ENCODE peak calls at places on chromosomes 3 and 15, in eight cellular contexts. T is tibial nerve, A is heart left ventricle, Z is transverse colon, C is HCT116, S is IMR-90, N is body of pancreas, V is H1. O is an unnamed sample.

GRCh38 chr3:44504566-44504965 is 27.1 kb upstream of the ZNF445 start:
- DNase-seq in V (no peak), N (no peak), S (no peak), C (no peak), A (no peak), Z (no peak), T (no peak), O (no peak)

GRCh38 chr15:25093455-25094029 is 138.8 kb downstream of the SNRPN start:
- DNase-seq in N (no peak), C (no peak), A (no peak), Z (no peak), S (no peak), V (no peak), T (no peak), O (no peak)

GRCh38 chr3:7581831-7582230 is 720.9 kb downstream of the GRM7 start:
- DNase-seq in C (no peak), T (no peak), A (no peak), S (no peak), Z (no peak), N (no peak), V (no peak), O (no peak)

GRCh38 chr3:14124223-14124614 is 451 bp downstream of the CHCHD4 start:
- DNase-seq in Z (peak), T (peak), V (no peak), S (no peak), A (peak), N (peak), C (no peak), O (peak)

GRCh38 chr15:64150236-64150578 is 1.3 kb upstream of the SNX22 start:
- DNase-seq in V (no peak), A (no peak), C (no peak), T (no peak), Z (no peak), N (no peak), S (no peak), O (peak)

GRCh38 chr3:126883241-126883640 is 99.7 kb upstream of the PLXNA1 start:
- DNase-seq in A (no peak), C (no peak), N (no peak), V (no peak), Z (no peak), S (peak), T (no peak), O (no peak)

GRCh38 chr15:60720493-60721231 is 241.7 kb upstream of the ICE2 start:
- DNase-seq in A (no peak), C (no peak), V (no peak), Z (no peak), N (no peak), S (no peak), T (no peak), O (no peak)

GRCh38 chr15:43881944-43882343 is 55.1 kb downstream of the WDR76 start:
- DNase-seq in Z (no peak), A (no peak), S (no peak), C (no peak), V (no peak), N (peak), T (no peak), O (no peak)

GRCh38 chr3:105429034-105429762 is 62.5 kb downstream of the ALCAM start:
- DNase-seq in C (no peak), N (no peak), S (peak), T (no peak), Z (no peak), A (no peak), V (no peak), O (no peak)

GRCh38 chr3:63933459-63933858 is 21.3 kb upstream of the SCAANT1 start:
- DNase-seq in V (no peak), C (no peak), S (no peak), A (no peak), Z (no peak), N (no peak), T (no peak), O (no peak)

GRCh38 chr3:193783166-193783896 is 190.3 kb downstream of the OPA1 start:
- DNase-seq in A (no peak), T (no peak), V (no peak), C (no peak), S (no peak), Z (no peak), N (no peak), O (no peak)

GRCh38 chr15:59274126-59274970 is 67.7 kb downstream of the LDHAL6B start:
- DNase-seq in T (no peak), C (no peak), N (no peak), Z (no peak), V (no peak), S (peak), A (no peak), O (no peak)

GRCh38 chr15:68667800-68668625 is 89.2 kb downstream of the CORO2B start:
- DNase-seq in S (no peak), T (no peak), A (no peak), C (no peak), N (no peak), Z (no peak), V (no peak), O (no peak)

GRCh38 chr15:33008284-33009011 is 186.1 kb downstream of the FMN1 start:
- DNase-seq in S (peak), V (no peak), C (no peak), A (no peak), N (no peak), Z (no peak), T (no peak), O (no peak)

GRCh38 chr3:182668541-182668940 is 124.8 kb upstream of the ATP11B start:
- DNase-seq in S (no peak), Z (no peak), T (no peak), N (no peak), A (no peak), C (no peak), V (no peak), O (no peak)

GRCh38 chr3:27556854-27557253 is 72.7 kb upstream of the SLC4A7 start:
- DNase-seq in V (no peak), A (no peak), Z (no peak), C (no peak), N (no peak), T (no peak), S (peak), O (no peak)

GRCh38 chr3:52704611-52705437 is 767 bp downstream of the GLT8D1 start:
- DNase-seq in V (no peak), S (peak), Z (no peak), C (no peak), N (no peak), A (no peak), T (peak), O (no peak)

GRCh38 chr15:70995383-70995965 is 102.8 kb downstream of the LRRC49 start:
- DNase-seq in V (no peak), C (no peak), N (no peak), A (no peak), T (no peak), Z (no peak), S (no peak), O (no peak)

GRCh38 chr3:64685800-64686445 is 1.9 kb downstream of the ADAMTS9 start:
- DNase-seq in A (peak), V (no peak), S (peak), N (peak), Z (peak), C (peak), T (peak), O (peak)

GRCh38 chr3:45056608-45057301 is 30.7 kb downstream of the CLEC3B start:
- DNase-seq in Z (no peak), C (no peak), N (no peak), T (no peak), V (no peak), A (no peak), S (no peak), O (no peak)

GRCh38 chr3:120137548-120137947 is 43.3 kb upstream of the GSK3B start:
- DNase-seq in Z (no peak), V (no peak), T (no peak), C (no peak), A (no peak), S (no peak), N (no peak), O (no peak)

GRCh38 chr3:30098656-30099454 is 507.5 kb upstream of the TGFBR2 start:
- DNase-seq in A (no peak), C (peak), T (no peak), Z (no peak), V (no peak), S (peak), N (no peak), O (no peak)

GRCh38 chr3:105715372-105715771 is 153.4 kb downstream of the CBLB start:
- DNase-seq in A (no peak), V (no peak), Z (no peak), N (no peak), C (no peak), T (no peak), S (peak), O (no peak)

GRCh38 chr3:183650554-183650953 is 15.1 kb downstream of the KLHL24 start:
- DNase-seq in A (no peak), N (no peak), S (peak), T (no peak), C (no peak), Z (no peak), V (no peak), O (no peak)

GRCh38 chr3:188026191-188026968 is 127.6 kb upstream of the LPP start:
- DNase-seq in S (no peak), C (no peak), Z (no peak), A (no peak), N (peak), V (no peak), T (no peak), O (no peak)

GRCh38 chr3:42802876-42803799 is 1.2 kb downstream of the HIGD1A start:
- DNase-seq in N (peak), V (no peak), Z (no peak), A (no peak), C (no peak), T (no peak), S (peak), O (no peak)

GRCh38 chr3:150733373-150733935 is 29.5 kb downstream of the SIAH2 start:
- DNase-seq in T (no peak), V (no peak), N (no peak), C (no peak), S (no peak), Z (no peak), A (no peak), O (no peak)

GRCh38 chr15:90531147-90531546 is 1.4 kb downstream of the CRTC3 start:
- DNase-seq in Z (no peak), N (no peak), A (no peak), V (no peak), C (no peak), S (no peak), T (no peak), O (no peak)

GRCh38 chr3:176796371-176796770 is 400.9 kb downstream of the TBL1XR1 start:
- DNase-seq in S (peak), N (no peak), V (no peak), Z (no peak), C (no peak), T (no peak), A (no peak), O (no peak)

GRCh38 chr15:66907826-66908502 is 157.4 kb upstream of the SMAD3 start:
- DNase-seq in C (no peak), T (peak), S (peak), N (no peak), Z (peak), V (no peak), A (peak), O (no peak)

GRCh38 chr3:16338124-16338523 is 73.1 kb downstream of the OXNAD1 start:
- DNase-seq in C (no peak), S (no peak), Z (peak), A (no peak), V (no peak), T (no peak), N (no peak), O (no peak)

GRCh38 chr3:104610730-104611652 is 755.7 kb upstream of the ALCAM start:
- DNase-seq in T (no peak), A (no peak), N (peak), Z (no peak), S (no peak), C (no peak), V (no peak), O (no peak)

GRCh38 chr3:36362216-36362615 is 18.1 kb upstream of the STAC start:
- DNase-seq in Z (no peak), V (no peak), A (no peak), S (no peak), T (no peak), C (no peak), N (no peak), O (no peak)

GRCh38 chr3:58884457-58884856 is 165.4 kb downstream of the CFAP20DC start:
- DNase-seq in Z (no peak), A (no peak), S (no peak), N (no peak), V (no peak), C (no peak), T (no peak), O (no peak)

GRCh38 chr3:143348486-143349327 is 229.1 kb downstream of the CHST2 start:
- DNase-seq in V (no peak), C (no peak), N (no peak), A (no peak), T (no peak), S (no peak), Z (no peak), O (no peak)

GRCh38 chr3:181316481-181316880 is 326.9 kb upstream of the DNAJC19 start:
- DNase-seq in T (no peak), C (no peak), A (no peak), V (no peak), S (peak), N (no peak), Z (no peak), O (no peak)

GRCh38 chr3:132417695-132418520 is 606 bp downstream of the DNAJC13 start:
- DNase-seq in S (peak), T (peak), V (no peak), C (no peak), N (peak), A (peak), Z (peak), O (no peak)

GRCh38 chr3:136276049-136276755 is 26.1 kb downstream of the PCCB start:
- DNase-seq in Z (no peak), T (no peak), V (no peak), A (no peak), N (no peak), S (no peak), C (no peak), O (no peak)

GRCh38 chr3:46553154-46553553 is 12.9 kb downstream of the LRRC2 start:
- DNase-seq in T (no peak), A (no peak), C (no peak), Z (no peak), V (no peak), N (no peak), S (peak), O (no peak)
- H3K27ac ChIP-seq in T (no peak), A (no peak), C (no peak), Z (no peak), V (no peak), N (no peak), S (peak), O (no peak)

DNA sequence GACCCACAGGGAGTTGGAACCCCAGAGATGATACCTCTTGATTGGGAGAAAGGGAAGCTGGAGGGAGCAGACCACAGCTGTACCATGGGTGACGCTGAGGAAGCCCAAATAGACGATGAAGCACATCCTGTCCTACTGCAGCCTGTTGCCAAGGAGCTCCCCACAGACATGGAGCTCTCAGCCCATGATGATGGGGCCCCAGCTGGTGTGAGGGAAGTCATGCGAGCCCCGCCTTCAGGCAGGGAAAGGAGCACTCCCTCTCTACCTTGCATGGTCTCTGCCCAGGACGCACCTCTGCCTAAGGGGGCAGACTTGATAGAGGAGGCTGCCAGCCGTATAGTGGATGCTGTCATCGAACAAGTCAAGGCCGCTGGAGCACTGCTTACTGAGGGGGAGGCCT is 201.1 kb downstream of the AKAP13 start:
- DNase-seq in Z (peak), C (no peak), V (no peak), S (no peak), N (peak), A (peak), T (peak), O (no peak)
- TF ChIP-seq POLR2A in Z (no peak), C (no peak), V (no peak), S (no peak), N (no peak), A (no peak), T (no peak), O (no peak)

GRCh38 chr3:161818106-161818505 is 321.5 kb downstream of the OTOL1 start:
- DNase-seq in T (no peak), V (no peak), A (no peak), N (no peak), Z (no peak), S (no peak), C (no peak), O (no peak)
- H3K27ac ChIP-seq in T (no peak), V (no peak), A (no peak), N (no peak), Z (no peak), S (no peak), C (no peak), O (no peak)

GRCh38 chr15:96355561-96356129 is 25.1 kb downstream of the NR2F2 start:
- DNase-seq in V (no peak), A (no peak), N (no peak), S (no peak), T (no peak), C (no peak), Z (no peak), O (peak)

GRCh38 chr15:96353378-96353930 is 23.0 kb downstream of the NR2F2 start:
- DNase-seq in V (no peak), S (no peak), N (no peak), T (no peak), Z (no peak), A (no peak), C (no peak), O (no peak)

GRCh38 chr15:96352594-96353377 is 22.3 kb downstream of the NR2F2 start:
- DNase-seq in S (peak), C (no peak), N (no peak), T (no peak), A (no peak), Z (no peak), V (no peak), O (peak)

GRCh38 chr15:96354731-96355560 is 24.4 kb downstream of the NR2F2 start:
- DNase-seq in V (no peak), Z (no peak), N (no peak), S (peak), C (no peak), T (no peak), A (no peak), O (no peak)

GRCh38 chr15:96353931-96354730 is 23.6 kb downstream of the NR2F2 start:
- DNase-seq in T (no peak), C (no peak), A (peak), Z (no peak), N (no peak), V (no peak), S (peak), O (peak)
- TF ChIP-seq POLR2A in T (no peak), C (no peak), A (no peak), Z (no peak), N (no peak), V (no peak), S (no peak), O (peak)

GRCh38 chr15:83556068-83556467 is 97.9 kb upstream of the ADAMTSL3 start:
- DNase-seq in S (no peak), T (no peak), Z (no peak), N (no peak), V (no peak), C (no peak), A (no peak), O (no peak)

GRCh38 chr15:83556754-83557153 is 97.2 kb upstream of the ADAMTSL3 start:
- DNase-seq in N (no peak), V (no peak), S (no peak), T (no peak), A (no peak), C (no peak), Z (no peak), O (no peak)

GRCh38 chr15:83558146-83558545 is 95.8 kb upstream of the ADAMTSL3 start:
- DNase-seq in Z (no peak), S (no peak), T (no peak), A (no peak), V (no peak), N (no peak), C (no peak), O (no peak)

GRCh38 chr15:83561661-83562060 is 92.3 kb upstream of the ADAMTSL3 start:
- DNase-seq in Z (no peak), A (no peak), S (no peak), T (no peak), C (no peak), V (no peak), N (no peak), O (no peak)

GRCh38 chr15:83559310-83559966 is 94.5 kb upstream of the ADAMTSL3 start:
- DNase-seq in S (peak), A (peak), V (peak), Z (peak), C (peak), T (peak), N (peak), O (peak)
- H3K27ac ChIP-seq in S (no peak), A (no peak), V (no peak), Z (no peak), C (no peak), T (no peak), N (no peak), O (no peak)

DNA sequence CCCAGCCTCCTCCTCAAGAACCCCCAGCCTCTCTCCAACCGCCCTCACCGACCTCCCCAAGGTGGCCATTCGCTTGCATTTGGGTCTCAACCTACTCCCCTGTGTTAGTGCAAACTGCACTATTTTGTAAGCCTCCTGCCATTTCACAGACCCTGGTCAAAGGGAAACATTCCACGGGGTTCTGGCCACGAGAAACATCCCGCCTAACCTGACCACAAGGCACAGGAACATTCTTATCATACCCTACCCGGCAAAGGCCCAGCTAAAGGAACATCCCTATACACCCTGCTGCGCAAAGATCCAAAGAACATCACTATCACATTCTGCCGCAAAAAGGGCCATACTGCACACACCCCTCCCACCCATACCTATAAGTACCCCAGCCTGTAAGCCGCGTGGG is 22.9 kb downstream of the RPSA start:
- DNase-seq in N (no peak), T (no peak), V (no peak), C (no peak), A (no peak), S (no peak), Z (no peak), O (no peak)
- TF ChIP-seq POLR2A in N (no peak), T (no peak), V (no peak), C (no peak), A (no peak), S (no peak), Z (no peak), O (no peak)

GRCh38 chr3:50271314-50272072 is 2.5 kb downstream of the SEMA3B start:
- DNase-seq in C (no peak), T (no peak), V (no peak), Z (peak), S (no peak), A (no peak), N (no peak), O (no peak)

GRCh38 chr3:50269977-50270413 is 1.0 kb downstream of the SEMA3B start:
- DNase-seq in V (no peak), N (no peak), T (no peak), C (no peak), A (no peak), S (peak), Z (no peak), O (no peak)

GRCh38 chr3:50270422-50270831 is 1.5 kb downstream of the SEMA3B start:
- DNase-seq in C (no peak), Z (no peak), S (peak), N (no peak), A (no peak), V (no peak), T (no peak), O (no peak)

GRCh38 chr3:50269460-50269859 is 513 bp downstream of the SEMA3B start:
- DNase-seq in A (no peak), N (no peak), Z (no peak), T (no peak), S (no peak), C (no peak), V (no peak), O (peak)

GRCh38 chr3:50270841-50271240 is 1.9 kb downstream of the SEMA3B start:
- DNase-seq in S (no peak), A (no peak), C (no peak), N (no peak), T (no peak), V (no peak), Z (no peak), O (no peak)
- H3K27ac ChIP-seq in S (peak), A (no peak), C (peak), N (peak), T (peak), V (no peak), Z (no peak), O (peak)

O was measured in ovary.